ENCODE peak calls at places on chromosomes 7 and 10, in ten cellular contexts. R is Right ventricle myocardium superior, I is GOT3, Q is T-helper 2 cell, A is posterior cingulate gyrus, Z is M059J, K is Right ventricle myocardium inferior, N is endothelial cell, M is smooth muscle cell of the brain vasculature, P is adipocyte. Y is an unnamed sample.

GRCh38 chr7:101496017-101496416 is 133.1 kb downstream of the MYL10 start:
- DNase-seq in Q (no peak), N (no peak), R (no peak), M (no peak), Z (no peak), P (no peak), A (peak), K (no peak), I (no peak), Y (no peak)

GRCh38 chr10:996031-996430 is 7.8 kb downstream of the GTPBP4 start:
- DNase-seq in K (no peak), R (no peak), N (no peak), P (no peak), Z (no peak), M (no peak), A (no peak), I (no peak), Q (no peak), Y (no peak)

GRCh38 chr10:97335188-97335619 is 675 bp upstream of the FRAT2 start:
- DNase-seq in Z (no peak), N (no peak), P (no peak), A (no peak), K (no peak), M (no peak), R (no peak), I (no peak), Q (no peak), Y (no peak)

GRCh38 chr7:44764665-44765578 is 16.3 kb downstream of the ZMIZ2 start:
- DNase-seq in P (no peak), N (no peak), K (peak), M (no peak), A (no peak), Q (no peak), R (no peak), Z (peak), I (no peak), Y (no peak)

GRCh38 chr7:8443871-8444756 is 10.7 kb downstream of the NXPH1 start:
- DNase-seq in Q (no peak), Z (no peak), I (no peak), K (no peak), R (no peak), P (no peak), M (no peak), A (no peak), N (peak), Y (no peak)

GRCh38 chr10:113425596-113425995 is 127.3 kb upstream of the HABP2 start:
- DNase-seq in K (no peak), N (no peak), I (no peak), Z (no peak), M (peak), P (no peak), A (no peak), R (no peak), Q (no peak), Y (peak)

GRCh38 chr7:4878336-4879335 is 4.9 kb downstream of the RADIL start:
- DNase-seq in K (no peak), R (no peak), I (no peak), P (no peak), Q (no peak), M (no peak), N (no peak), Z (peak), A (no peak), Y (no peak)

GRCh38 chr7:155457544-155458316 is at the start of gene EN2:
- DNase-seq in A (no peak), M (no peak), I (no peak), P (no peak), Q (no peak), R (no peak), K (no peak), N (no peak), Z (no peak), Y (no peak)

GRCh38 chr10:62636825-62637248 is 167.7 kb upstream of the ADO start:
- DNase-seq in I (no peak), A (no peak), M (no peak), P (no peak), Q (no peak), K (no peak), Z (no peak), R (no peak), N (no peak), Y (no peak)

GRCh38 chr7:42237162-42237821 is at the start of gene GLI3:
- DNase-seq in N (peak), Q (no peak), A (peak), K (peak), P (peak), Z (peak), I (peak), R (peak), M (peak), Y (peak)

GRCh38 chr7:148185050-148185449 is 405.5 kb upstream of the C7orf33 start:
- DNase-seq in Z (no peak), I (no peak), Q (no peak), N (no peak), A (no peak), M (no peak), K (no peak), P (peak), R (no peak), Y (no peak)

GRCh38 chr7:1121886-1122831 is 34.2 kb downstream of the GPER1 start:
- DNase-seq in M (no peak), P (no peak), N (no peak), K (no peak), R (peak), Z (no peak), I (no peak), Q (no peak), A (no peak), Y (no peak)

GRCh38 chr7:140623995-140624902 is 16.4 kb downstream of the DENND2A start:
- DNase-seq in R (no peak), Q (no peak), I (no peak), K (no peak), Z (peak), M (no peak), P (no peak), N (no peak), A (no peak), Y (peak)

GRCh38 chr10:35659456-35659855 is 17.4 kb upstream of the FZD8 start:
- DNase-seq in Z (no peak), N (no peak), R (no peak), A (no peak), P (no peak), I (no peak), Q (no peak), M (no peak), K (no peak), Y (no peak)

GRCh38 chr7:31957090-31957720 is 113.0 kb downstream of the PDE1C start:
- DNase-seq in Z (peak), A (no peak), P (peak), K (no peak), R (no peak), M (no peak), N (no peak), I (no peak), Q (no peak), Y (no peak)

GRCh38 chr10:69974551-69975155 is 78.0 kb upstream of the MACROH2A2 start:
- DNase-seq in P (peak), R (no peak), A (no peak), K (no peak), I (no peak), Z (peak), Q (no peak), N (no peak), M (peak), Y (peak)

GRCh38 chr10:124350806-124351205 is 67.9 kb downstream of the OAT start:
- DNase-seq in A (no peak), K (no peak), Z (no peak), R (no peak), P (no peak), N (no peak), I (no peak), M (no peak), Q (no peak), Y (no peak)

GRCh38 chr7:35714407-35714806 is 19.5 kb upstream of the HERPUD2 start:
- DNase-seq in Z (no peak), K (no peak), P (no peak), A (no peak), R (no peak), M (no peak), I (no peak), Q (no peak), N (no peak), Y (no peak)

GRCh38 chr7:138398857-138399256 is 61.2 kb upstream of the TRIM24 start:
- DNase-seq in P (no peak), K (no peak), N (no peak), A (no peak), R (no peak), Q (no peak), M (no peak), Z (no peak), I (no peak), Y (no peak)

GRCh38 chr7:117225536-117225935 is 97.3 kb downstream of the WNT2 start:
- DNase-seq in R (no peak), I (no peak), M (no peak), N (no peak), Q (no peak), P (no peak), Z (no peak), K (no peak), A (no peak), Y (no peak)

GRCh38 chr10:61901829-61902447 is 439 bp downstream of the ARID5B start:
- DNase-seq in Z (peak), Q (no peak), I (no peak), M (no peak), A (no peak), K (no peak), N (peak), R (no peak), P (peak), Y (no peak)

GRCh38 chr10:124978376-124978725 is 36.4 kb downstream of the ZRANB1 start:
- DNase-seq in I (no peak), P (no peak), A (no peak), Z (no peak), Q (no peak), K (no peak), R (no peak), N (no peak), M (no peak), Y (no peak)

GRCh38 chr10:24132741-24133140 is 76.2 kb upstream of the KIAA1217 start:
- DNase-seq in M (no peak), R (no peak), Q (no peak), A (no peak), K (no peak), N (no peak), I (no peak), P (no peak), Z (no peak), Y (no peak)

GRCh38 chr10:91190388-91190870 is 30.0 kb upstream of the PCGF5 start:
- DNase-seq in Q (no peak), N (no peak), R (no peak), A (no peak), K (no peak), P (peak), I (no peak), M (no peak), Z (peak), Y (no peak)

GRCh38 chr7:95470452-95470851 is 15.3 kb upstream of the ASB4 start:
- DNase-seq in A (no peak), I (no peak), P (no peak), M (peak), N (peak), R (no peak), Z (peak), Q (no peak), K (no peak), Y (peak)

GRCh38 chr10:94429049-94429707 is 26.8 kb downstream of the TBC1D12 start:
- DNase-seq in M (no peak), A (no peak), I (no peak), Z (peak), N (no peak), Q (no peak), R (no peak), P (peak), K (no peak), Y (no peak)

Y was measured in brain pericyte.